ENCODE peak calls at places on chromosomes 11 and 22, in six cellular contexts. M is mammary epithelial cell, Y is GM23338, B is Peyer's patch, T is A549, P is thoracic aorta. C is an unnamed sample. For H3K4me1, the result is how much of the 10 kb centered on the place peaks cover.

GRCh38 chr11:18853086-18853720 is 61.6 kb upstream of the PTPN5 start:
- DNase-seq in T (peak), B (no peak), M (peak), Y (peak), P (no peak), C (peak)

GRCh38 chr11:22165087-22165486 is 27.8 kb upstream of the ANO5 start:
- DNase-seq in P (no peak), Y (no peak), M (no peak), B (no peak), T (no peak), C (no peak)

GRCh38 chr11:33665666-33666065 is 35.0 kb downstream of the C11orf91 start:
- DNase-seq in Y (no peak), B (no peak), T (no peak), M (no peak), P (no peak), C (no peak)

GRCh38 chr11:84855846-84856245 is 771.3 kb downstream of the DLG2 start:
- DNase-seq in B (no peak), T (no peak), M (peak), P (no peak), Y (no peak), C (peak)

GRCh38 chr11:9736365-9736764 is 72.5 kb downstream of the SWAP70 start:
- DNase-seq in P (no peak), T (peak), B (no peak), M (no peak), Y (no peak), C (no peak)

GRCh38 chr11:17991799-17992433 is 20.9 kb downstream of the SERGEF start:
- DNase-seq in T (peak), M (peak), B (peak), P (no peak), Y (peak), C (peak)

GRCh38 chr22:50697667-50698506 is 25.3 kb downstream of the SHANK3 start:
- DNase-seq in M (no peak), T (no peak), B (no peak), Y (no peak), P (no peak), C (no peak)

GRCh38 chr11:123593570-123593969 is 60.9 kb downstream of the SCN3B start:
- DNase-seq in B (no peak), P (no peak), T (no peak), Y (no peak), M (no peak), C (no peak)

GRCh38 chr22:30921108-30921507 is 47.5 kb downstream of the MORC2 start:
- DNase-seq in B (peak), P (no peak), T (no peak), M (peak), Y (no peak), C (no peak)

GRCh38 chr22:44618400-44618799 is 83.6 kb upstream of the PRR5 start:
- DNase-seq in Y (no peak), T (no peak), M (no peak), P (no peak), B (no peak), C (no peak)

GRCh38 chr22:46443850-46444389 is 93.5 kb downstream of the CELSR1 start:
- DNase-seq in T (no peak), Y (peak), M (no peak), B (no peak), P (no peak), C (no peak)

GRCh38 chr22:23237201-23237798 is 57.0 kb downstream of the BCR start:
- DNase-seq in B (no peak), T (no peak), M (no peak), P (no peak), Y (peak), C (peak)

GRCh38 chr22:23237841-23238240 is 57.5 kb downstream of the BCR start:
- DNase-seq in Y (no peak), M (no peak), P (no peak), T (no peak), B (no peak), C (no peak)

GRCh38 chr22:23236026-23236425 is 55.7 kb downstream of the BCR start:
- DNase-seq in B (no peak), T (no peak), P (no peak), M (no peak), Y (no peak), C (no peak)

GRCh38 chr22:23235425-23235824 is 55.1 kb downstream of the BCR start:
- DNase-seq in M (no peak), B (no peak), T (no peak), P (no peak), Y (no peak), C (no peak)

GRCh38 chr22:23236440-23237139 is 56.3 kb downstream of the BCR start:
- DNase-seq in Y (no peak), M (no peak), T (no peak), P (no peak), B (no peak), C (no peak)
- H3K4me1 ChIP-seq in Y (half or more), M (under half), T (under half), P (half or more), B (under half), C (under half)

GRCh38 chr11:116511684-116512083 is 261.1 kb downstream of the BUD13 start:
- DNase-seq in B (peak), M (no peak), T (no peak), P (no peak), Y (no peak), C (no peak)

GRCh38 chr11:116512841-116513240 is 259.9 kb downstream of the BUD13 start:
- DNase-seq in Y (no peak), B (no peak), M (no peak), T (no peak), P (no peak), C (no peak)

GRCh38 chr11:116515666-116516184 is 257.1 kb downstream of the BUD13 start:
- DNase-seq in B (peak), T (no peak), P (no peak), Y (no peak), M (no peak), C (no peak)

GRCh38 chr11:116513278-116513823 is 259.4 kb downstream of the BUD13 start:
- DNase-seq in T (no peak), M (no peak), Y (no peak), B (peak), P (no peak), C (no peak)

GRCh38 chr11:116513894-116514293 is 258.9 kb downstream of the BUD13 start:
- DNase-seq in Y (peak), M (no peak), B (peak), T (peak), P (no peak), C (peak)
- TF ChIP-seq CTCF in Y (peak), M (peak), B (no peak), T (peak), P (no peak), C (no peak)

DNA sequence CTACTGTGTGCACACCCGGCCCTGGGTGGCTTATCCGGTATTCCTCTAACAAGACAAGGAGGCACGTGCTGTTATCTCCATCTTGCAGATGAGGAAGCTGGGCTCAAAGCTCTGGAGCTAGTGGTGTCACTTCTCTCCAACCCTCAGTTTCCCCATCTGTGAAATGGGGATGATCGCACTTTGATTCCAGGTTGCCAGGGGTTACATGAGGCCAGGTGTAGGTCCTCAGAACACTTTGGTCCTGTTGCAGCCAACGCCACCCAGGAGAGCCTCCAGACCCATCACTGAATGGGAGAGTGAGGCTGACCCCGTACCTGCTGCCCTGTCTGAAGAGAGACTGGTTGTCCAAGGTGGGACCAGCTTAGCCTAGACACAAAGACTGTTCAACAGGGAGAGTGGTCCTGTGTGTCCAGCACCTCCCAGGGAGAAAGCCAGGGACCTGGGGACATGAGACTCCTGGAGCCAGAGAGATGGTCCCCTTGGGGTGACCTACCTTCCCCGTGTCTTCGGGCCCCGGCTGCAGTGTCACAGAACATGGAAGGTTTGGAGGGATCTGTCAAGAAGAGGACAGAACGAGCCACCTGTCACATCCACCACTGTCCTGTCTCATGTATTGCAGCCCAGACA is 41.0 kb downstream of the TPBGL start:
- DNase-seq in B (no peak), P (no peak), M (no peak), T (no peak), Y (no peak), C (no peak)
- H3K4me3 ChIP-seq in B (no peak), P (no peak), M (no peak), T (no peak), Y (no peak), C (no peak)

DNA sequence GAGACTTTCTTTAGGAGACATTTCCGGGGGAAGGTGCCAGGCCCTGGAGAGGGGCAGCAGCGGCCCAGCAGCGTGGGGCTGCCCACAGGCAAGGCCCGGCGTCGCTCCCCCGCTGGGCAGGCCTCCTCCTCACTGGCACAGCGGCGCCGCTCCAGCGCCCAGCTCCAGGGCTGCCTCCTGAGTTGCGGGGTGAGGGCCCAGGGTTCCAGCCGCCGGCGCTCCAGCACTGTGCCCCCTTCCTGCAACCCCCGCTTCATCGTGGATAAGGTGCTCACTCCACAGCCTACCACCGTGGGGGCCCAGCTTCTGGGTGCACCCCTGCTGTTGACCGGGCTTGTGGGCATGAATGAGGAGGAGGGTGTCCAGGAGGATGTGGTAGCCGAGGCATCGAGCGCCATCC is 15.2 kb upstream of the MDK start:
- DNase-seq in Y (no peak), B (no peak), M (no peak), P (no peak), T (no peak), C (no peak)
- H3K4me1 ChIP-seq in Y (under half), B (under half), M (under half), P (under half), T (under half), C (under half)

GRCh38 chr11:20256925-20257324 is 96.7 kb upstream of the DBX1 start:
- DNase-seq in Y (no peak), B (no peak), M (no peak), P (no peak), T (no peak), C (no peak)
- TF ChIP-seq CTCF in Y (no peak), B (no peak), M (no peak), P (no peak), T (no peak), C (no peak)

C was measured in fibroblast of lung.